ENCODE peak calls at places on chromosomes 4 and X, in seven cellular contexts. N is body of pancreas, V is fibroblast of pulmonary artery, Z is lower lobe of right lung, T is GM13976, A is bronchial epithelial cell, J is hepatocyte. U is an unnamed sample.
A peak's percentile ranks its signal among the peaks of the same experiment; 100 is the strongest.

GRCh38 chrX:41381685-41382084 is 47.7 kb downstream of the DDX3X start:
- DNase-seq in N (peak; percentile 52), V (peak; percentile 73), Z (peak; percentile 61), T (no peak), A (peak; percentile 81), J (peak; percentile 67), U (peak; percentile 99)

GRCh38 chr4:182141046-182141445 is 102.2 kb upstream of the TENM3 start:
- DNase-seq in N (no peak), V (no peak), Z (no peak), T (no peak), A (no peak), J (peak; percentile 33), U (no peak)

GRCh38 chr4:164768516-164768915 is 14.6 kb downstream of the SMIM31 start:
- DNase-seq in N (no peak), V (peak; percentile 18), Z (no peak), T (no peak), A (no peak), J (peak; percentile 14), U (peak; percentile 13)

GRCh38 chr4:109816082-109816442 is 500 bp downstream of the GAR1 start:
- DNase-seq in N (no peak), V (no peak), Z (no peak), T (peak; percentile 28), A (no peak), J (peak; percentile 11), U (peak; percentile 7)

GRCh38 chrX:111928457-111928856 is 52.5 kb downstream of the TRPC5OS start:
- DNase-seq in N (no peak), V (no peak), Z (no peak), T (no peak), A (no peak), J (no peak), U (no peak)

GRCh38 chr4:96845091-96845490 is 1005.2 kb downstream of the PDHA2 start:
- DNase-seq in N (no peak), V (no peak), Z (no peak), T (no peak), A (no peak), J (no peak), U (no peak)

GRCh38 chr4:52076731-52077130 is 25.6 kb downstream of the SPATA18 start:
- DNase-seq in N (no peak), V (no peak), Z (no peak), T (no peak), A (no peak), J (peak; percentile 36), U (no peak)

GRCh38 chr4:185966549-185966948 is 102.4 kb upstream of the TLR3 start:
- DNase-seq in N (no peak), V (no peak), Z (no peak), T (no peak), A (no peak), J (no peak), U (no peak)

GRCh38 chr4:86688026-86688425 is 93.9 kb downstream of the PTPN13 start:
- DNase-seq in N (no peak), V (no peak), Z (no peak), T (no peak), A (peak; percentile 62), J (no peak), U (no peak)

GRCh38 chr4:16582526-16582925 is 315.9 kb downstream of the LDB2 start:
- DNase-seq in N (no peak), V (no peak), Z (no peak), T (no peak), A (no peak), J (no peak), U (peak; percentile 46)

GRCh38 chrX:130539721-130540321 is 138.0 kb downstream of the RBMX2 start:
- DNase-seq in N (peak; percentile 44), V (peak; percentile 57), Z (peak; percentile 51), T (peak; percentile 42), A (peak; percentile 33), J (peak; percentile 54), U (peak; percentile 66)

GRCh38 chrX:108439434-108439883 is at the start of gene COL4A5:
- DNase-seq in N (peak; percentile 46), V (peak; percentile 92), Z (peak; percentile 43), T (no peak), A (peak; percentile 91), J (peak; percentile 72), U (peak; percentile 90)

GRCh38 chrX:23840674-23841073 is 57.7 kb downstream of the SAT1 start:
- DNase-seq in N (no peak), V (no peak), Z (no peak), T (no peak), A (no peak), J (no peak), U (no peak)

GRCh38 chr4:55069248-55069647 is 56.1 kb downstream of the KDR start:
- DNase-seq in N (no peak), V (peak; percentile 86), Z (no peak), T (no peak), A (no peak), J (peak; percentile 34), U (no peak)

GRCh38 chr4:38678078-38678477 is 14.1 kb downstream of the KLF3 start:
- DNase-seq in N (no peak), V (peak; percentile 95), Z (no peak), T (no peak), A (no peak), J (no peak), U (no peak)

GRCh38 chrX:155148724-155149537 is 67.3 kb upstream of the VBP1 start:
- DNase-seq in N (peak; percentile 16), V (peak; percentile 31), Z (no peak), T (peak; percentile 27), A (no peak), J (no peak), U (peak; percentile 54)

GRCh38 chr4:8118035-8118434 is 40.6 kb downstream of the ABLIM2 start:
- DNase-seq in N (no peak), V (no peak), Z (no peak), T (no peak), A (no peak), J (no peak), U (no peak)

GRCh38 chrX:72045552-72046277 is 86.0 kb downstream of the RTL5 start:
- DNase-seq in N (no peak), V (peak; percentile 8), Z (no peak), T (no peak), A (peak; percentile 77), J (no peak), U (peak; percentile 26)

GRCh38 chr4:154551872-154552686 is 1.9 kb upstream of the PLRG1 start:
- DNase-seq in N (peak; percentile 86), V (peak; percentile 88), Z (peak; percentile 74), T (peak; percentile 56), A (peak; percentile 74), J (peak; percentile 86), U (peak; percentile 82)

GRCh38 chrX:4754878-4755604 is 1041.6 kb upstream of the PRKX start:
- DNase-seq in N (no peak), V (no peak), Z (no peak), T (no peak), A (no peak), J (no peak), U (no peak)

GRCh38 chrX:19865567-19866363 is 21.6 kb downstream of the SH3KBP1 start:
- DNase-seq in N (peak; percentile 30), V (no peak), Z (no peak), T (no peak), A (no peak), J (no peak), U (no peak)

GRCh38 chr4:72933029-72933428 is 136.5 kb downstream of the COX18 start:
- DNase-seq in N (no peak), V (no peak), Z (no peak), T (no peak), A (peak; percentile 56), J (no peak), U (no peak)

GRCh38 chrX:51461053-51462050 is 35.0 kb downstream of the NUDT11 start:
- DNase-seq in N (peak; percentile 2), V (peak; percentile 52), Z (no peak), T (peak; percentile 11), A (peak; percentile 18), J (peak; percentile 55), U (peak; percentile 49)

GRCh38 chr4:124633285-124633941 is 79.1 kb downstream of the ANKRD50 start:
- DNase-seq in N (no peak), V (no peak), Z (no peak), T (no peak), A (peak; percentile 72), J (no peak), U (no peak)

GRCh38 chrX:103779156-103779555 is 2.5 kb downstream of the PLP1 start:
- DNase-seq in N (no peak), V (peak; percentile 67), Z (no peak), T (no peak), A (no peak), J (no peak), U (no peak)

DNA sequence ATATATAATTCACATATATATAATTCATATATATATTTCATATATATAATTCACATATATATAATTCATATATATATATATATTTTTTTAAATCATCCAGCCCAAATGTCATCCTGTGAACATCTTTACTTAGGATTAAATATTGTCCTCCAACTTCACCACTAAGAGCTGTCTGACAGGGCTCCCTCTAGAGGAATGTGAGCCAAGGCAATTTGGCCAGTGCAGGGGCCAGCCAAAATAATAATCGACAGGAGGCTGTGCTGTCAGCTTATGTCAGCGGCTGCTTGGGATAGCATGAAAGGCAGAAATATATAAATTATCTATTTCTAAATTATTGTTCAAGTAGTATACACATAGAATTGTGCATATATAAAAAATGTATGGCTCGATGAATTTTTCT is 29.5 kb downstream of the EGFL6 start:
- DNase-seq in N (no peak), V (peak; percentile 2), Z (no peak), T (no peak), A (no peak), J (no peak), U (peak; percentile 47)
- TF ChIP-seq CTCF in N (no peak), V (peak; percentile 24), Z (no peak), T (no peak), A (peak; percentile 15), J (peak; percentile 4), U (peak; percentile 27)

GRCh38 chrX:102154218-102154860 is 1.4 kb downstream of the BEX5 start:
- DNase-seq in N (no peak), V (no peak), Z (no peak), T (no peak), A (no peak), J (no peak), U (no peak)
- TF ChIP-seq CTCF in N (peak; percentile 17), V (no peak), Z (peak; percentile 21), T (no peak), A (no peak), J (no peak), U (no peak)

DNA sequence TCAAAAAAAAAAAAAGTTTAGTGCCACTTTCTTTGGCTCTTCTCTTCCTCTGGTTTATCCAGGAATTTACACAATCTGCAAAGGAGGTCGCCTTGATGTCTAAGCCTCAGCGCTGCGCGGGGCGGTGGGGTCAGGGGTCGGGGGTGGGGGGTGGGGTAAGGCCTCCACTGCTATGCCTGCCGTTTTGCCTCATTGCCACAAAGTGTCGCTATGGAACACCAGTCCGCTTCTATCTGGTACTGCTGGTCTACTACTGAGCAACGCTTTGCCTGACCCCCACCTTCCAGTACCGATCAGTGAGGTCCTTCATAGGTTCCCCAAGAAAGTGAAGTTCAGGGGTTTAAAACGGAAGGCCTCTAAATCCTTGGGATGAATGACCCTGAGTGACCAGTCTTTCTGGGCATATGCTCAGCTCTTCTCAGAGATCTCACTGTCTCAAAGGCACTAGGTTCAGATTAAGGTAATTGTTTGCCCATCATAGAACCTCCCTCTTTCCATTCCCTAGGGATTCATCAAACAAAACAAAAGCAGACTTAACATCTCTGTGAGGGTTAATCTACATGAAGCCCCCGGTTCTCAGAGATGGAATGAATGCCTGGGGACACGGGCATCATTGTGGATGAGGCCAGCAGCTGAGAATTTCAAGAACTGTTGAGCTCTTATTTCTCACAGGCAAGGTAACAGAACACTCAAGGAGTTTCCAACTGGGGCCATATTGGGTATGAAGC is 16.9 kb upstream of the TSR2 start:
- DNase-seq in N (no peak), V (peak; percentile 10), Z (no peak), T (peak; percentile 44), A (no peak), J (no peak), U (no peak)
- TF ChIP-seq CTCF in N (no peak), V (no peak), Z (no peak), T (peak; percentile 20), A (no peak), J (no peak), U (no peak)

GRCh38 chrX:10190367-10190766 is 33.6 kb downstream of the CLCN4 start:
- DNase-seq in N (peak; percentile 63), V (peak; percentile 85), Z (no peak), T (no peak), A (peak; percentile 48), J (peak; percentile 61), U (peak; percentile 62)
- TF ChIP-seq CTCF in N (peak; percentile 28), V (peak; percentile 47), Z (peak; percentile 38), T (peak; percentile 40), A (peak; percentile 11), J (peak; percentile 59), U (peak; percentile 63)

U was measured in MCF 10A.